ENCODE peak calls at places on chromosomes 16 and 17, in five cellular contexts. J is right lobe of liver, H is AG09309, G is cardiac muscle cell, M is progenitor cell of endocrine pancreas. B is an unnamed sample.

GRCh38 chr17:74877592-74878543 is 5.1 kb upstream of the FDXR start:
- DNase-seq in J (no peak), H (no peak), G (peak), M (no peak), B (no peak)

GRCh38 chr17:72702998-72703397 is 389.5 kb downstream of the SLC39A11 start:
- DNase-seq in J (no peak), H (peak), G (peak), M (no peak), B (no peak)

GRCh38 chr17:27396045-27396444 is 60.2 kb upstream of the KSR1 start:
- DNase-seq in J (no peak), H (no peak), G (no peak), M (no peak), B (peak)

GRCh38 chr17:66322764-66323163 is 20.4 kb downstream of the PRKCA start:
- DNase-seq in J (no peak), H (no peak), G (no peak), M (no peak), B (no peak)

GRCh38 chr17:63976702-63977101 is 4.0 kb upstream of the SCN4A start:
- DNase-seq in J (no peak), H (no peak), G (no peak), M (no peak), B (no peak)

GRCh38 chr16:9447195-9447551 is 355.7 kb downstream of the HAPSTR1 start:
- DNase-seq in J (no peak), H (no peak), G (no peak), M (no peak), B (no peak)

GRCh38 chr17:30380106-30380420 is 1.3 kb downstream of the CPD start:
- DNase-seq in J (no peak), H (no peak), G (no peak), M (no peak), B (no peak)

GRCh38 chr16:85383836-85384825 is 229.0 kb upstream of the GSE1 start:
- DNase-seq in J (peak), H (no peak), G (no peak), M (no peak), B (no peak)

GRCh38 chr16:68987734-68988457 is 117.6 kb upstream of the HAS3 start:
- DNase-seq in J (no peak), H (no peak), G (no peak), M (no peak), B (no peak)

GRCh38 chr16:14043278-14043677 is 27.8 kb upstream of the MRTFB start:
- DNase-seq in J (no peak), H (no peak), G (no peak), M (no peak), B (no peak)

GRCh38 chr17:3582921-3583320 is 25.3 kb upstream of the TRPV3 start:
- DNase-seq in J (no peak), H (no peak), G (no peak), M (no peak), B (no peak)

GRCh38 chr17:68697850-68698313 is 96.7 kb upstream of the FAM20A start:
- DNase-seq in J (no peak), H (no peak), G (peak), M (no peak), B (no peak)

GRCh38 chr17:67990909-67991308 is 5.4 kb downstream of the C17orf58 start:
- DNase-seq in J (no peak), H (no peak), G (no peak), M (no peak), B (no peak)

GRCh38 chr17:75759457-75759856 is 5.5 kb downstream of the GALK1 start:
- DNase-seq in J (no peak), H (no peak), G (no peak), M (no peak), B (peak)

GRCh38 chr16:6447046-6447445 is 885.6 kb upstream of the RBFOX1 start:
- DNase-seq in J (no peak), H (no peak), G (no peak), M (no peak), B (no peak)

GRCh38 chr16:80231888-80232287 is 308.9 kb upstream of the DYNLRB2 start:
- DNase-seq in J (no peak), H (peak), G (peak), M (no peak), B (no peak)

GRCh38 chr17:54771409-54771808 is 129.2 kb upstream of the TOM1L1 start:
- DNase-seq in J (no peak), H (no peak), G (no peak), M (no peak), B (no peak)

GRCh38 chr16:53404959-53405358 is 29.3 kb upstream of the RBL2 start:
- DNase-seq in J (no peak), H (no peak), G (no peak), M (no peak), B (no peak)
- TF ChIP-seq CTCF in J (no peak), H (no peak), G (no peak), M (no peak), B (peak)

GRCh38 chr17:50111687-50112655 is 16.8 kb downstream of the PDK2 start:
- DNase-seq in J (peak), H (no peak), G (no peak), M (no peak), B (no peak)
- TF ChIP-seq CTCF in J (no peak), H (no peak), G (no peak), M (no peak), B (no peak)

GRCh38 chr16:50505714-50506542 is 42.3 kb upstream of the NKD1 start:
- DNase-seq in J (no peak), H (no peak), G (no peak), M (no peak), B (no peak)

GRCh38 chr16:50507397-50507796 is 40.8 kb upstream of the NKD1 start:
- DNase-seq in J (no peak), H (no peak), G (no peak), M (no peak), B (no peak)

GRCh38 chr16:50506543-50506937 is 41.7 kb upstream of the NKD1 start:
- DNase-seq in J (no peak), H (no peak), G (no peak), M (no peak), B (no peak)

GRCh38 chr16:50505115-50505514 is 43.1 kb upstream of the NKD1 start:
- DNase-seq in J (no peak), H (no peak), G (no peak), M (no peak), B (no peak)

DNA sequence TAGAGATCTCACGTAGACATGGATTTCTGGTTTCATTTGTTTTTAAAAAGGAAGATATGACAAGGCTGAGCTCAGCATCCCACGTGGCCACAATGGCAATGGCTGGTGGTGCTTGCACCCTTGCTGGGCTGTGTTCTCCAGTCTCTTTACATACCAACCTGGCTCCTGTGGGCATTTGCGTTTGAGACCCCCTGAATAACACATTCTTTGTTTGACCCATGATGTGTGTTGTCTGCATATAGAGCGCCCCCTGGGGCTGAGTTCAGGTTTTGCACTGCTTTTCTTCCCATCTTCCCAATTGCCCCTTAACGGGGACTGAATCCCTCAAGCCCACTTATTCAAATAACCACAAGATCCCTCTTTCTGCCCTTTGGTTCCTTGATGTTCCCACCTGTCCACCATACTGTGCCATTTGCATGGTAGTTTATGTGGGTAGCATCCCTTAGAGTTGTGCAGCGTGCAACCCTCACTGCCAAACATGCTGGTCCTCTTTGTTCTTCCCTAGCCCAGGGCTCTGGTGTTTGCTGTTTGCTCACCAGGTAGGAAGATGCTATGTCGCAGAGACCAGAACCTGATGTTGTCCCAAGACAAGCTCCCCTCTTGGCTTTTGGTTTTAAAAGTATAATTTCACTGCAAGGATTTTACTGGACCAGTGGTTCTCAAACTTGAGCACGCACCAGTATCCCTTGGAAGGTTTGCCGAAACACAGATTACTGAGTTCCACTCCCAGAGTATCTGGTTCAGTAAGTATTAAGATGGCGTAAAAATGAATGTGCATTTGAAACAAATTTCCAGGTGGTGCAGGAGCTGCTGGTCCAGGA is 38.5 kb upstream of the NKD1 start:
- DNase-seq in J (no peak), H (no peak), G (peak), M (no peak), B (no peak)
- TF ChIP-seq CTCF in J (peak), H (peak), G (peak), M (peak), B (peak)

GRCh38 chr16:49739381-49739780 is 116.5 kb downstream of the ZNF423 start:
- DNase-seq in J (no peak), H (no peak), G (no peak), M (no peak), B (no peak)
- TF ChIP-seq CTCF in J (no peak), H (no peak), G (peak), M (peak), B (peak)

DNA sequence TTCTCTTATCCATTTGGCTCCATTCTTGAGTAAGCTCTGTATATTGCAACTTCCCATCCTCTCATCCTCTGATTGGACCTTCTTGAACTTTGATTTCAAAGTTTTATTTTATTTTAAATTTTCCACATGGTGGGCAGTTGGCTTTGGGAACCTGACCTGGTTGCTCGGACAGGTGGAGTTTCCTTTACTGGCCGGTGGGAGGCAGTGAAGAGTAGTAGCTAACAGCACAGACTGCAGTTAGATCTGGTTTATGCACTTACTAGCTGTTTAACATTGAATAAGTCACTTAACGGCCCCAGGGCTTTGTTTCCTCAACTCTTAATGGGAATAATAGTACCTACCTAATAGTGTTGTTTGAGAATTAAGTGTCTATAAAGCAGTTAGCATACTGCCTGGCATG is 92.8 kb downstream of the GPR139 start:
- DNase-seq in J (no peak), H (no peak), G (peak), M (no peak), B (no peak)
- TF ChIP-seq CTCF in J (peak), H (no peak), G (peak), M (peak), B (peak)

GRCh38 chr17:81346908-81347349 is 48.3 kb upstream of the BAHCC1 start:
- DNase-seq in J (no peak), H (no peak), G (no peak), M (no peak), B (no peak)

GRCh38 chr17:81347437-81347836 is 47.8 kb upstream of the BAHCC1 start:
- DNase-seq in J (no peak), H (no peak), G (no peak), M (no peak), B (no peak)

GRCh38 chr17:81346090-81346907 is 49.0 kb upstream of the BAHCC1 start:
- DNase-seq in J (peak), H (peak), G (peak), M (peak), B (no peak)

GRCh38 chr17:81342700-81343070 is 47.6 kb upstream of the SLC38A10 start:
- DNase-seq in J (peak), H (no peak), G (peak), M (no peak), B (no peak)

DNA sequence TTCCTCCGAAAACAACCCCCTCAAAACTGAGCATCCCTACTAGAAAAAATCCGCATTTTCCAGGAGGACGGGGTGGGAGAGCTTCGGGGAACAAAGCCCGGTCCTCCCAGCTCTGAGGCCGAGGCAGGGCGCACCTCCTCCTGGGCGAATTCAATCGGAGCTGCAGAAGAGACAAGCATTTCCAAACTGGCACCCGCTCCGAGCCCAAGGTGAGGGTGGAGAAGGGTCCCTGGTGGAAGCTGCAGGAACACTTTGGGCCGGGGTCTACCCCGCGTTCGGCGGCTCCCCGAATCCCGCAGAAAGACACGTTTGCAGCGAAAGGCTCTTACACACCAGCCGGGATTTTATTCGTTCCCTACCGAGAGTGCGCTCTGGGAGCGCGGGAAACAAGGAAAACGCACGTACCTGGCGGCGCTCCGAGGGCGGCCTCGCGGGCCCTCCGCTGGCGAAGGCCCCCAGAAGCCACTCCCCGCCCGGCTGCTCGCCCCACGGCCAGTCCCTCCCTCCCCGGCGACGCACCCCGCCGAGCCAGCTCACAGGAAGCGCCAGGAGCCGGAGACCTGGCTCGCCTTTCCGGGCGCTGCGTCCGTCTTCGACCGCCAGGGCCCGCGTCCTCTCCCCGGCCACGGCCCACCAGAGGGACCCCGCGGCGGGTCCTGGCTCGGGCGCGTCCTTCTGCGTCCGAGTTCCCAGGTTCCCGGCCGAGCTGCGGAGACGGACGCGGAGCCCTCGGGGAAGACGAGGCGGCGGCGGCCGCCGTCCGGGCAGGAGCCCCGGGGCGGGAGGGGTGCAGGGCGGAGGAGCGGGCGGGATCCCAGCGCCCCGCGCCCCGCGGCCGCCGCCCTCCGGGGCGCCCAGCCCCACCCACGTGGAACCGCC is 49.8 kb upstream of the BAHCC1 start:
- DNase-seq in J (peak), H (peak), G (peak), M (peak), B (no peak)
- TF ChIP-seq CTCF in J (peak), H (peak), G (peak), M (peak), B (peak)

GRCh38 chr17:14813649-14814048 is 451.5 kb downstream of the PMP22 start:
- DNase-seq in J (peak), H (no peak), G (peak), M (no peak), B (no peak)
- TF ChIP-seq CTCF in J (peak), H (no peak), G (peak), M (peak), B (peak)

GRCh38 chr17:33459078-33459940 is 166.2 kb upstream of the ASIC2 start:
- DNase-seq in J (no peak), H (no peak), G (no peak), M (no peak), B (no peak)
- TF ChIP-seq CTCF in J (no peak), H (no peak), G (no peak), M (no peak), B (no peak)

DNA sequence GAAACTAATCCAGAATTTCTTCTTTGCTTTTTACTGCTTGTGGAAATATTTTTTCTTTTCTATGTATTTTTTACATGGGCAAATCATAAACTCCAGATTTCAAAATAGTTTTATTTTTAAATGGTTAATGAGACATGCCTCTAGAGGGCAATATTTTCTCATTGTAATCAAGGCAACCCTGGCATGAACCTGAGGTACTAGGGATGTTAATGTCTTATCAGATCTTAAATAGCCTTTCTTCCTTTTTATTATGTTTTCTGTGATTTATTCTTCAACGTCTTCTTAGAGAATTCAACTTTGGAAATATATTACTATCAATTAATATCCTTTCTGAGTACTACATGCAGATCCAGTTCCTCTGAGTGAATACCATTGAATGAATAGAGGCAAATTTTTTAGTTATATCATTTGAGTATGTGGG is 324.7 kb downstream of the BCAS3 start:
- DNase-seq in J (no peak), H (peak), G (peak), M (no peak), B (no peak)
- TF ChIP-seq CTCF in J (peak), H (peak), G (peak), M (peak), B (peak)

B was measured in chondrocyte.